ENCODE peak calls at places on chromosome 18, in four cellular contexts. L, M, V and Q are unnamed samples. For H3K9me3, the result is how much of the 10 kb centered on the place peaks cover.

GRCh38 chr18:56789004-56789888 is 138.1 kb downstream of the WDR7 start:
- DNase-seq in L (no peak), M (peak), V (peak), Q (peak)

GRCh38 chr18:74775239-74775638 is 177.6 kb downstream of the ZNF407 start:
- DNase-seq in L (no peak), M (no peak), V (no peak), Q (no peak)

GRCh38 chr18:36583155-36583745 is 245.6 kb downstream of the TPGS2 start:
- DNase-seq in L (no peak), M (no peak), V (peak), Q (peak)

GRCh38 chr18:73790582-73790981 is 357.1 kb downstream of the FBXO15 start:
- DNase-seq in L (no peak), M (no peak), V (no peak), Q (no peak)

GRCh38 chr18:79384151-79384807 is 11.5 kb upstream of the NFATC1 start:
- DNase-seq in L (no peak), M (no peak), V (no peak), Q (no peak)

GRCh38 chr18:59617468-59617932 is 79.7 kb downstream of the CCBE1 start:
- DNase-seq in L (no peak), M (no peak), V (no peak), Q (no peak)

GRCh38 chr18:318791-319291 is 51.0 kb upstream of the THOC1 start:
- DNase-seq in L (no peak), M (no peak), V (no peak), Q (no peak)

GRCh38 chr18:79405781-79406575 is 10.2 kb downstream of the NFATC1 start:
- DNase-seq in L (peak), M (peak), V (no peak), Q (no peak)

GRCh38 chr18:45482286-45482685 is 133.0 kb upstream of the SLC14A2 start:
- DNase-seq in L (no peak), M (no peak), V (no peak), Q (no peak)

GRCh38 chr18:29248856-29249255 is 1071.9 kb upstream of the CDH2 start:
- DNase-seq in L (no peak), M (no peak), V (no peak), Q (no peak)

GRCh38 chr18:44744206-44745180 is 63.8 kb downstream of the SETBP1 start:
- DNase-seq in L (no peak), M (no peak), V (no peak), Q (no peak)

GRCh38 chr18:78566720-78567119 is 412.9 kb upstream of the SALL3 start:
- DNase-seq in L (no peak), M (no peak), V (no peak), Q (no peak)

GRCh38 chr18:13725566-13726227 is 661 bp downstream of the FAM210A start:
- DNase-seq in L (peak), M (peak), V (no peak), Q (no peak)

GRCh38 chr18:9861933-9862332 is 23.8 kb upstream of the TXNDC2 start:
- DNase-seq in L (no peak), M (no peak), V (no peak), Q (no peak)

GRCh38 chr18:30352551-30353168 is 689.9 kb downstream of the DSC3 start:
- DNase-seq in L (no peak), M (no peak), V (no peak), Q (no peak)

GRCh38 chr18:66046025-66046602 is 295.3 kb downstream of the CDH7 start:
- DNase-seq in L (no peak), M (no peak), V (no peak), Q (no peak)

GRCh38 chr18:56089607-56090258 is 501.7 kb upstream of the TCF4 start:
- DNase-seq in L (no peak), M (no peak), V (no peak), Q (no peak)

GRCh38 chr18:12659904-12660605 is 2.1 kb upstream of the SPIRE1 start:
- DNase-seq in L (peak), M (peak), V (no peak), Q (no peak)

GRCh38 chr18:23838801-23839366 is 149.6 kb downstream of the LAMA3 start:
- DNase-seq in L (no peak), M (no peak), V (no peak), Q (no peak)

GRCh38 chr18:47254341-47254939 is 3.0 kb upstream of the SKOR2 start:
- DNase-seq in L (no peak), M (peak), V (no peak), Q (peak)

GRCh38 chr18:27860011-27860410 is 316.9 kb downstream of the CDH2 start:
- DNase-seq in L (no peak), M (peak), V (no peak), Q (no peak)

GRCh38 chr18:77702686-77703085 is 453.0 kb downstream of the GALR1 start:
- DNase-seq in L (no peak), M (peak), V (peak), Q (peak)

GRCh38 chr18:77711096-77711495 is 461.4 kb downstream of the GALR1 start:
- DNase-seq in L (no peak), M (no peak), V (no peak), Q (no peak)

GRCh38 chr18:79478484-79479113 is 82.9 kb downstream of the NFATC1 start:
- DNase-seq in L (no peak), M (no peak), V (no peak), Q (no peak)

GRCh38 chr18:39938678-39939077 is 2016.4 kb upstream of the PIK3C3 start:
- DNase-seq in L (no peak), M (no peak), V (no peak), Q (no peak)

GRCh38 chr18:46728219-46728930 is 28.5 kb downstream of the ST8SIA5 start:
- DNase-seq in L (no peak), M (no peak), V (no peak), Q (no peak)

GRCh38 chr18:46433121-46433826 is 223.7 kb downstream of the LOXHD1 start:
- DNase-seq in L (no peak), M (no peak), V (peak), Q (no peak)

DNA sequence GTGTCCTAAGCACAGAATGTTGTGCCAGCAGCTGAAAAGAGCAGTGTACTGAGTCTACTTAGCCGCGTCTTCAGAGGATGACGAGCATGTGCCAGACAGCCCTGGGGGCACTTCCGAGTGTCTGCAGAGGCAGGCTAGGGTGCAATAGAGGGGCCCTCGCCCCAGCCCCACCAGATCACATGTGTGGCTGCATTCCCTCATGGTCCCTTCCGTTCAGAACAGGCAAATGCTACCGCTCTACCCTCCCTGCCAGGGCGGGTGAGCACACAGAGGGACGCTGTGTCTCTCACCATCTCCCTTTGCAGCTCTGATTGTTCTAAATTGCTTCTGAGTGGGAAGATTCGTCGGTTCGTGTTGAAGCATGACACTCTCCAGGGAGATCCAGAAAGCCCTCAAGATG is 212.2 kb upstream of the RAB12 start:
- DNase-seq in L (no peak), M (no peak), V (no peak), Q (no peak)
- H3K4me3 ChIP-seq in L (no peak), M (no peak), V (no peak), Q (no peak)

GRCh38 chr18:48815182-48815520 is 135.6 kb downstream of the SMAD7 start:
- DNase-seq in L (no peak), M (no peak), V (no peak), Q (no peak)
- H3K9me3 ChIP-seq in L (under half), M (under half), V (under half), Q (under half)

DNA sequence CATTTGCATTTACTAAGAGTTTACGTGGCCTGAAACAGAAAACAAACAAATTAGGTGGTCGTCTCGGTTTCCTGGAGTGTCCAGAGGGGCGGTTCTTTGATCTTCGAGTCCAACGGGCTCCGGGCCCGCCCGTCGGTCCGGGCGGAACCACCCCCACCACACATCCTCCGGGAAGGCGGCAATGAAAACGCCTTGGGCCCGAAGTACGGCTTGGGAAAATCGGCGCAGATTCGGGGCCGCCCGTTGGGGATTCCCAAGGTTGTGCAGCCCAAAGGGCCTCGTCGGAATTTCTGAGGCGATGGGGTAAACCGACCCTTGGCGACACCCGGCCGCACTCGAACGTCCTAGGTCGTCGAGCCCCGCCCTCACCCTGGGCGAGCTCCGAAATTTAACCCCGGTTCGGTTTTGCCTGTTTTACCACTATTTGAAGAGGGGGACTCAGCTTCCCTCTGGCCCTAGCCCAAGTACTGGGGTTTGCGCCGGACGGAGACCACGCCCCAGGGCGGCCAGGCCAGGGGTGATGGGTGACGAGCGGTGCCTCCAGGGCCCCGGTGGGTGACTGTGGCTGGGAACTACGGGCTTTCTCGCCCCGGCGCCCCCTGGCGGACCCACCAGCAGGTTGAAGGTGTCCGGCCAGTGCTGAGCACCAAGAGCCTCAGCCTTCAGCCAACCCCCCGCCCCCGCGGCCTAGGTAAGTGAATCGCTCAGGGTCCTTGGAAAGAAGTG is 1.9 kb upstream of the CFAP53 start:
- DNase-seq in L (peak), M (no peak), V (peak), Q (peak)
- H3K4me3 ChIP-seq in L (peak), M (no peak), V (peak), Q (peak)

DNA sequence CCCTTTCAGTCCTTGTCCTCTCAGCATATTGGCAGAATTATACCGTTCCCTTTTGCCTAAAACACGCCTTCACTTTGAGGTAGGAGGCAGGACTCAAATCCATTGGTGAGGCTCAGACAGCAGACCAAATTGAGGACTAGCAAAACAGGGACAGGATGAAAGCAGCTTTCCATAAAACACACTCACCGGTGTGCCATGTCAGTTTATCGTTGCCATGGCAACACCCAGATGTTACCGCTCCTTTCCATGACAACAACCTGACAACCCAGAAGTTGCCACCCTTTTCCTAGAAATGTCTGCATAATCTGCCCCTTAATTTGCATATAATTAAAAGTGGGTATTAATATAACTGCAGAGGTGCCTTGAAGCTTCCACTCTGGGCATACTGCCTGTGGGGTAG is 730.4 kb downstream of the METTL4 start:
- DNase-seq in L (no peak), M (no peak), V (no peak), Q (no peak)
- H3K9me3 ChIP-seq in L (under half), M (under half), V (under half), Q (under half)

GRCh38 chr18:32749809-32750208 is 23.0 kb downstream of the KLHL14 start:
- DNase-seq in L (no peak), M (no peak), V (no peak), Q (no peak)

GRCh38 chr18:32753656-32754221 is 19.1 kb downstream of the KLHL14 start:
- DNase-seq in L (no peak), M (no peak), V (no peak), Q (no peak)

GRCh38 chr18:32754508-32755263 is 18.1 kb downstream of the KLHL14 start:
- DNase-seq in L (no peak), M (no peak), V (no peak), Q (no peak)

GRCh38 chr18:32750328-32750727 is 22.5 kb downstream of the KLHL14 start:
- DNase-seq in L (no peak), M (no peak), V (no peak), Q (no peak)
- H3K4me3 ChIP-seq in L (no peak), M (no peak), V (no peak), Q (no peak)